ENCODE peak calls at places on chromosome 4, in eight cellular contexts. P is heart right ventricle; K is CD8-positive, alpha-beta T cell; M is naive thymus-derived CD8-positive, alpha-beta T cell; J is left lung; B is T-helper 17 cell; N is activated CD8-positive, alpha-beta memory T cell treated with anti-CD3 and anti-CD28 coated beads, Interleukin-2, amount 10 ng/mL, durations not matched to agents 7 days and 5 days; G is gastroesophageal sphincter. X is an unnamed sample.

GRCh38 chr4:153725811-153726154 is 34.0 kb downstream of the RNF175 start:
- ATAC-seq in N (no peak), J (no peak), P (no peak), M (no peak), G (no peak), B (no peak), K (no peak), X (no peak)

GRCh38 chr4:155657169-155657568 is 9.5 kb upstream of the GUCY1A1 start:
- ATAC-seq in K (no peak), M (no peak), P (no peak), B (no peak), G (no peak), J (no peak), N (no peak), X (no peak)

GRCh38 chr4:151605215-151605614 is 155.6 kb downstream of the GATB start:
- ATAC-seq in J (no peak), B (no peak), P (no peak), N (no peak), K (no peak), M (no peak), G (no peak), X (no peak)

GRCh38 chr4:112266823-112267222 is 18.9 kb downstream of the TIFA start:
- ATAC-seq in N (no peak), J (peak), K (peak), G (no peak), B (peak), M (no peak), P (no peak), X (no peak)

GRCh38 chr4:169024762-169025161 is 14.7 kb upstream of the CBR4 start:
- ATAC-seq in B (no peak), G (no peak), J (peak), P (peak), K (no peak), M (no peak), N (no peak), X (peak)

GRCh38 chr4:53527342-53527741 is 63.9 kb downstream of the LNX1 start:
- ATAC-seq in P (no peak), B (no peak), G (no peak), K (no peak), M (no peak), N (no peak), J (no peak), X (no peak)

GRCh38 chr4:15533817-15534216 is 64.1 kb downstream of the CC2D2A start:
- ATAC-seq in K (no peak), G (no peak), J (no peak), B (no peak), M (no peak), P (no peak), N (no peak), X (no peak)

GRCh38 chr4:176043838-176044588 is 21.6 kb upstream of the WDR17 start:
- ATAC-seq in B (no peak), G (peak), J (no peak), M (no peak), N (no peak), K (no peak), P (peak), X (no peak)

GRCh38 chr4:14646831-14647230 is 355.4 kb upstream of the CPEB2 start:
- ATAC-seq in K (no peak), P (no peak), B (no peak), N (no peak), J (no peak), M (no peak), G (no peak), X (no peak)

GRCh38 chr4:167867191-167867590 is 225.1 kb upstream of the ANXA10 start:
- ATAC-seq in B (no peak), M (no peak), J (no peak), G (no peak), N (no peak), K (no peak), P (no peak), X (no peak)

GRCh38 chr4:56469489-56470210 is 2.2 kb downstream of the SRP72 start:
- ATAC-seq in B (no peak), J (no peak), P (no peak), N (no peak), K (no peak), G (no peak), M (no peak), X (no peak)

GRCh38 chr4:150909116-150909515 is 106.0 kb downstream of the LRBA start:
- ATAC-seq in B (no peak), P (no peak), J (no peak), K (no peak), G (no peak), N (peak), M (no peak), X (no peak)

GRCh38 chr4:10181745-10182445 is 65.3 kb upstream of the WDR1 start:
- ATAC-seq in P (no peak), J (no peak), G (no peak), B (no peak), K (no peak), N (no peak), M (no peak), X (no peak)

GRCh38 chr4:98568896-98569663 is 89.3 kb downstream of the TSPAN5 start:
- ATAC-seq in B (no peak), G (no peak), K (no peak), M (no peak), J (no peak), P (peak), N (no peak), X (no peak)

GRCh38 chr4:57071340-57071739 is 38.8 kb downstream of the IGFBP7 start:
- ATAC-seq in P (no peak), B (no peak), M (no peak), K (no peak), N (no peak), J (peak), G (peak), X (no peak)

GRCh38 chr4:177558995-177559394 is 116.8 kb upstream of the AGA start:
- ATAC-seq in B (no peak), K (no peak), M (no peak), G (no peak), J (no peak), P (no peak), N (no peak), X (no peak)

GRCh38 chr4:2689825-2690700 is 66.1 kb downstream of the TNIP2 start:
- ATAC-seq in N (peak), B (peak), J (no peak), K (peak), P (no peak), M (peak), G (no peak), X (peak)

GRCh38 chr4:53055716-53056413 is 193.7 kb downstream of the RASL11B start:
- ATAC-seq in B (no peak), P (no peak), K (no peak), G (no peak), N (no peak), J (no peak), M (no peak), X (no peak)

X was measured in esophagus mucosa.